ENCODE peak calls at places on chromosome 1, in ten cellular contexts. P is HCT116; A is OCI-LY7; B is IMR-90; G is fibroblast of lung; N is aorta; L is keratinocyte; Y is small intestine; O is CD4-positive, alpha-beta memory T cell; X is heart left ventricle. W is an unnamed sample. For H3K4me1, the result is how much of the 10 kb centered on the place peaks cover.

GRCh38 chr1:63827411-63828321 is 53.8 kb downstream of the ROR1 start:
- DNase-seq in O (no peak), Y (no peak), G (peak), X (no peak), P (no peak), L (no peak), N (no peak), B (peak), A (peak), W (no peak)

GRCh38 chr1:22418352-22418751 is 33.3 kb upstream of the ZBTB40 start:
- DNase-seq in X (no peak), N (no peak), P (no peak), L (no peak), O (no peak), Y (no peak), B (no peak), G (no peak), A (no peak), W (no peak)

GRCh38 chr1:54695764-54696163 is 19.9 kb upstream of the TTC4 start:
- DNase-seq in G (no peak), Y (no peak), B (no peak), X (no peak), N (no peak), O (no peak), A (no peak), P (no peak), L (no peak), W (no peak)

GRCh38 chr1:156664949-156665411 is 12.2 kb downstream of the NES start:
- DNase-seq in O (no peak), B (no peak), Y (peak), L (no peak), G (peak), A (no peak), X (peak), N (peak), P (no peak), W (no peak)

GRCh38 chr1:167000546-167000945 is 11.5 kb downstream of the MAEL start:
- DNase-seq in G (no peak), P (no peak), N (no peak), A (no peak), B (no peak), L (no peak), Y (no peak), X (no peak), O (no peak), W (no peak)

GRCh38 chr1:6906783-6907182 is 121.5 kb downstream of the CAMTA1 start:
- DNase-seq in N (no peak), A (no peak), L (no peak), Y (no peak), B (no peak), P (no peak), X (no peak), G (no peak), O (no peak), W (no peak)

GRCh38 chr1:107277022-107277421 is 136.2 kb downstream of the NTNG1 start:
- DNase-seq in X (no peak), B (peak), G (peak), A (peak), N (no peak), L (no peak), O (no peak), Y (peak), P (no peak), W (no peak)

GRCh38 chr1:41359211-41360073 is 1.8 kb upstream of the FOXO6 start:
- DNase-seq in P (no peak), X (no peak), B (no peak), A (no peak), L (no peak), G (peak), O (no peak), N (peak), Y (no peak), W (peak)

GRCh38 chr1:5351366-5351765 is 640.9 kb downstream of the NPHP4 start:
- DNase-seq in O (no peak), X (no peak), G (no peak), B (no peak), A (peak), L (no peak), N (no peak), P (no peak), Y (no peak), W (no peak)

GRCh38 chr1:56416385-56416972 is 162.9 kb downstream of the PLPP3 start:
- DNase-seq in L (no peak), B (no peak), G (no peak), A (no peak), N (no peak), Y (peak), X (no peak), O (no peak), P (no peak), W (no peak)

GRCh38 chr1:226722901-226723639 is 16.0 kb downstream of the ITPKB start:
- DNase-seq in X (no peak), L (no peak), O (peak), N (no peak), G (no peak), A (no peak), P (no peak), B (no peak), Y (no peak), W (no peak)

GRCh38 chr1:58922302-58923089 is 138.6 kb upstream of the JUN start:
- DNase-seq in O (peak), A (no peak), Y (peak), G (peak), L (peak), B (peak), X (peak), N (peak), P (no peak), W (peak)

GRCh38 chr1:43265431-43265830 is 4.4 kb upstream of the TMEM125 start:
- DNase-seq in G (no peak), O (no peak), L (no peak), N (no peak), Y (no peak), P (no peak), X (no peak), B (no peak), A (no peak), W (no peak)

GRCh38 chr1:67668660-67669059 is 16.3 kb upstream of the GADD45A start:
- DNase-seq in X (no peak), N (no peak), P (no peak), Y (peak), L (no peak), G (no peak), O (no peak), B (peak), A (no peak), W (no peak)

GRCh38 chr1:17682403-17682802 is 72.7 kb upstream of the ACTL8 start:
- DNase-seq in G (no peak), O (no peak), Y (no peak), B (no peak), A (no peak), N (no peak), X (no peak), P (no peak), L (no peak), W (no peak)

GRCh38 chr1:193349046-193349535 is 162.7 kb upstream of the B3GALT2 start:
- DNase-seq in P (no peak), G (no peak), O (no peak), N (no peak), L (no peak), Y (no peak), A (no peak), X (no peak), B (no peak), W (no peak)

GRCh38 chr1:3066250-3066711 is 2.7 kb upstream of the PRDM16 start:
- DNase-seq in B (no peak), Y (peak), N (peak), X (peak), P (no peak), O (no peak), G (no peak), A (no peak), L (no peak), W (peak)

GRCh38 chr1:1298861-1299685 is 8.7 kb downstream of the ACAP3 start:
- DNase-seq in P (no peak), N (no peak), G (no peak), X (no peak), L (no peak), O (no peak), B (no peak), A (no peak), Y (no peak), W (no peak)

DNA sequence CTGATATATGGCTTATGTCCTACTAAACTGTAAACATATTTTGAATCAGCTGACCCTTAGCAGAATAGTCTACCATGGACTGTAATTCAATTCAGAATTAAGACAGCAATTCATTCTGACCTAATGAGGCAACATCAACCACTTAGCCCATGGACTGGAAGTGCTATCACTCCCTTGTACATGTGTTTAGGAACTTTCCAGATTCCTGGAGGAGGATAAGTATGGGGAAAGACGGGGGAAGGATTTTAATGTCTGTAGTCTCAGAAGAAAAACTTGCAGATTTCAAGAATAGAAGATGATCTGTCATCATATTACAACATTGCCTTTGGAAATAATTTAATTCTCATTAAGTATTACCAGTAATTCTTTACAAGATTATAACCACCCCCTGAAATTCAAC is 56.3 kb downstream of the PTGFR start:
- DNase-seq in Y (no peak), G (no peak), B (no peak), A (no peak), X (no peak), N (no peak), P (no peak), L (no peak), O (no peak), W (no peak)
- H3K4me3 ChIP-seq in Y (no peak), G (no peak), B (no peak), A (no peak), X (no peak), N (no peak), P (no peak), L (no peak), O (no peak), W (no peak)

GRCh38 chr1:160647329-160647720 is 481 bp upstream of the SLAMF1 start:
- DNase-seq in L (no peak), O (no peak), A (no peak), P (no peak), X (no peak), Y (no peak), N (no peak), G (no peak), B (no peak), W (no peak)

GRCh38 chr1:160652924-160653619 is 6.2 kb upstream of the SLAMF1 start:
- DNase-seq in Y (no peak), O (no peak), G (no peak), A (no peak), N (no peak), X (no peak), P (no peak), B (no peak), L (no peak), W (no peak)

GRCh38 chr1:160653620-160654016 is 6.8 kb upstream of the SLAMF1 start:
- DNase-seq in X (no peak), O (no peak), G (no peak), B (no peak), A (peak), N (no peak), P (no peak), Y (no peak), L (no peak), W (no peak)

GRCh38 chr1:160646711-160647328 is at the start of gene SLAMF1:
- DNase-seq in O (peak), Y (no peak), X (no peak), A (peak), P (no peak), L (no peak), B (no peak), G (no peak), N (peak), W (no peak)

GRCh38 chr1:160651428-160652064 is 4.7 kb upstream of the SLAMF1 start:
- DNase-seq in G (no peak), X (no peak), P (no peak), L (no peak), A (peak), B (no peak), Y (no peak), O (no peak), N (no peak), W (no peak)
- H3K4me1 ChIP-seq in G (under half), X (under half), P (under half), L (under half), A (half or more), B (under half), Y (under half), O (half or more), N (under half), W (under half)

GRCh38 chr1:160798439-160798838 is 2.5 kb downstream of the LY9 start:
- DNase-seq in G (no peak), B (no peak), P (no peak), Y (no peak), O (no peak), N (no peak), A (no peak), X (no peak), L (no peak), W (no peak)

GRCh38 chr1:160799641-160800040 is 3.7 kb downstream of the LY9 start:
- DNase-seq in N (no peak), O (no peak), L (no peak), Y (no peak), X (no peak), P (no peak), B (no peak), G (no peak), A (no peak), W (no peak)

GRCh38 chr1:160797861-160798273 is 1.9 kb downstream of the LY9 start:
- DNase-seq in L (peak), Y (peak), A (peak), O (peak), P (no peak), N (no peak), G (no peak), X (no peak), B (no peak), W (no peak)

GRCh38 chr1:160795951-160796383 is at the start of gene LY9:
- DNase-seq in A (peak), G (no peak), Y (peak), N (peak), P (no peak), L (no peak), O (peak), B (no peak), X (no peak), W (no peak)

GRCh38 chr1:160797163-160797797 is 1.3 kb downstream of the LY9 start:
- DNase-seq in N (no peak), X (no peak), A (peak), Y (no peak), P (no peak), O (no peak), L (no peak), B (no peak), G (no peak), W (no peak)
- H3K4me3 ChIP-seq in N (no peak), X (no peak), A (peak), Y (peak), P (no peak), O (peak), L (no peak), B (no peak), G (no peak), W (no peak)

GRCh38 chr1:61428146-61428545 is 296.8 kb downstream of the TM2D1 start:
- DNase-seq in L (no peak), B (no peak), O (no peak), P (no peak), Y (no peak), X (no peak), A (no peak), N (no peak), G (peak), W (no peak)
- H3K4me1 ChIP-seq in L (under half), B (under half), O (under half), P (under half), Y (under half), X (under half), A (under half), N (under half), G (under half), W (under half)

DNA sequence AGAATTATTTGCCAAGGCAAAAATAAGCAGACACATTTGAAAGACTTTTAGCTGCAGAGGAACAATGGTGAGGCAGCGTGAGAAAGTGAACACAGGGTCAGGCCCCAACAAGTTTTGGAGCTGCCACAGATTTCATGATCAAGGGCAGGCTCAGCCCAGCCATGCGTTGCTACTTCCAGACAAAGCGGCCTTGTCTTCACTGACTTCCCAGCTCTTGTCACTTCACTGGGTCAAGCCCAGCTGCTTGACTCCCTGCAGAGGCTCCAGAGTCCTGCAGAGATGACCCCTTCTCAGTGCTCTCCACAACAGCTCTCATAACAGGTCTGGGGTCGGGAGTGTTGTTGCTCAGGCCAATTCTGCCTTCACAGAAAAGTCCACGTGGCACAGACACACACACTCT is 35.8 kb downstream of the HHAT start:
- DNase-seq in L (no peak), Y (no peak), B (no peak), X (peak), G (no peak), O (no peak), A (no peak), P (no peak), N (no peak), W (no peak)
- H3K4me3 ChIP-seq in L (no peak), Y (no peak), B (no peak), X (no peak), G (no peak), O (no peak), A (no peak), P (no peak), N (no peak), W (no peak)

GRCh38 chr1:86773331-86774288 is 69.2 kb downstream of the SH3GLB1 start:
- DNase-seq in X (no peak), N (no peak), G (peak), O (no peak), B (peak), Y (no peak), A (peak), L (no peak), P (no peak), W (no peak)

GRCh38 chr1:86774305-86775304 is 70.2 kb downstream of the SH3GLB1 start:
- DNase-seq in B (peak), N (peak), X (peak), Y (peak), O (no peak), G (peak), A (peak), L (peak), P (peak), W (peak)

GRCh38 chr1:86778510-86779218 is 74.3 kb downstream of the SH3GLB1 start:
- DNase-seq in Y (peak), G (peak), L (no peak), X (no peak), B (peak), N (no peak), P (no peak), A (no peak), O (no peak), W (no peak)

GRCh38 chr1:86775395-86775794 is 71.0 kb downstream of the SH3GLB1 start:
- DNase-seq in P (no peak), A (no peak), O (no peak), Y (no peak), N (no peak), B (no peak), G (no peak), L (no peak), X (no peak), W (no peak)

GRCh38 chr1:86776108-86776507 is 71.7 kb downstream of the SH3GLB1 start:
- DNase-seq in X (no peak), Y (no peak), B (no peak), A (no peak), P (no peak), O (no peak), L (no peak), G (no peak), N (no peak), W (no peak)
- H3K4me1 ChIP-seq in X (under half), Y (under half), B (under half), A (under half), P (under half), O (under half), L (under half), G (under half), N (under half), W (under half)